ENCODE peak calls at places on chromosomes 13 and 19, in five cellular contexts. F, Q, W, X and N are unnamed samples.

GRCh38 chr13:69616398-69616797 is 491.2 kb upstream of the ATXN8OS start:
- DNase-seq in F (no peak), Q (no peak), W (no peak), X (no peak), N (no peak)

GRCh38 chr19:5762608-5763217 is 21.8 kb downstream of the PRR22 start:
- DNase-seq in F (no peak), Q (no peak), W (no peak), X (no peak), N (no peak)

GRCh38 chr19:3783660-3784584 is 2.3 kb downstream of the MATK start:
- DNase-seq in F (no peak), Q (no peak), W (no peak), X (peak; percentile 13), N (no peak)

GRCh38 chr13:82751221-82751620 is 1131.1 kb downstream of the SLITRK1 start:
- DNase-seq in F (no peak), Q (no peak), W (no peak), X (no peak), N (no peak)

GRCh38 chr13:40309881-40310280 is 356.6 kb downstream of the FOXO1 start:
- DNase-seq in F (no peak), Q (no peak), W (no peak), X (no peak), N (no peak)

GRCh38 chr13:48626077-48626449 is 27.7 kb upstream of the CYSLTR2 start:
- DNase-seq in F (no peak), Q (no peak), W (no peak), X (no peak), N (no peak)

GRCh38 chr13:20553309-20553708 is 13.6 kb upstream of the IFT88 start:
- DNase-seq in F (no peak), Q (peak; percentile 8), W (no peak), X (no peak), N (no peak)

GRCh38 chr13:68523838-68524424 is 1293.8 kb upstream of the PCDH9 start:
- DNase-seq in F (no peak), Q (no peak), W (no peak), X (no peak), N (no peak)

GRCh38 chr19:7986321-7987083 is 18.9 kb downstream of the ELAVL1 start:
- DNase-seq in F (peak; percentile 38), Q (peak; percentile 62), W (no peak), X (no peak), N (no peak)

GRCh38 chr13:27921961-27922910 is 2.4 kb downstream of the PDX1 start:
- DNase-seq in F (no peak), Q (no peak), W (no peak), X (no peak), N (no peak)

GRCh38 chr13:75544681-75545333 is 4.8 kb upstream of the UCHL3 start:
- DNase-seq in F (peak; percentile 82), Q (no peak), W (peak; percentile 74), X (no peak), N (no peak)

GRCh38 chr19:44585371-44586141 is 27.8 kb upstream of the IGSF23 start:
- DNase-seq in F (no peak), Q (no peak), W (no peak), X (no peak), N (no peak)

GRCh38 chr13:67518785-67519184 is 288.6 kb upstream of the PCDH9 start:
- DNase-seq in F (no peak), Q (no peak), W (no peak), X (no peak), N (no peak)

GRCh38 chr13:110965755-110966134 is 50.9 kb upstream of the ANKRD10 start:
- DNase-seq in F (no peak), Q (no peak), W (no peak), X (no peak), N (no peak)

GRCh38 chr13:29730253-29730652 is 120.2 kb downstream of the UBL3 start:
- DNase-seq in F (no peak), Q (no peak), W (no peak), X (no peak), N (no peak)